ENCODE peak calls at places on chromosomes 1 and 21, in four cellular contexts. C is IMR-90, I is H9, N is neuronal stem cell. J is an unnamed sample.
A peak's percentile ranks its signal among the peaks of the same experiment; 100 is the strongest.

GRCh38 chr1:224340711-224341384 is 10.9 kb upstream of the NVL start:
- DNase-seq in I (peak; percentile 76), C (no peak), N (no peak), J (no peak)

GRCh38 chr1:51969038-51969705 is 21.3 kb downstream of the RAB3B start:
- DNase-seq in I (no peak), C (peak; percentile 98), N (no peak), J (peak; percentile 93)

GRCh38 chr1:207823880-207824566 is 72.2 kb downstream of the CD46 start:
- DNase-seq in I (peak; percentile 72), N (peak; percentile 42), C (peak; percentile 97), J (peak; percentile 98)

GRCh38 chr1:2314803-2315710 is 76.3 kb downstream of the MORN1 start:
- DNase-seq in N (peak; percentile 57), C (peak; percentile 39), I (peak; percentile 61), J (peak; percentile 72)

GRCh38 chr1:189616893-189617292 is 860.8 kb downstream of the BRINP3 start:
- DNase-seq in C (peak; percentile 37), I (no peak), N (no peak), J (no peak)

GRCh38 chr1:164772635-164773034 is 213.7 kb downstream of the PBX1 start:
- DNase-seq in C (peak; percentile 97), N (no peak), I (no peak), J (peak; percentile 94)

GRCh38 chr1:199780948-199781347 is 246.6 kb upstream of the NR5A2 start:
- DNase-seq in C (peak; percentile 70), I (no peak), N (no peak), J (peak; percentile 61)

GRCh38 chr1:11059990-11060948 is at the start of gene SRM:
- DNase-seq in N (peak; percentile 90), I (peak; percentile 91), C (peak; percentile 87), J (peak; percentile 87)

GRCh38 chr1:62682531-62682930 is 5.7 kb downstream of the DOCK7 start:
- DNase-seq in I (no peak), N (no peak), C (peak; percentile 43), J (no peak)

GRCh38 chr1:27726173-27726793 is 522 bp downstream of the FAM76A start:
- DNase-seq in C (peak; percentile 20), I (peak; percentile 72), N (no peak), J (peak; percentile 61)

GRCh38 chr1:195065437-195065836 is 1542.8 kb downstream of the KCNT2 start:
- DNase-seq in I (no peak), N (no peak), C (no peak), J (no peak)

GRCh38 chr1:184644771-184645170 is 109.9 kb downstream of the EDEM3 start:
- DNase-seq in I (no peak), C (no peak), N (no peak), J (no peak)

GRCh38 chr1:16318544-16318943 is 33.7 kb downstream of the FBXO42 start:
- DNase-seq in I (no peak), C (no peak), N (no peak), J (peak; percentile 64)

GRCh38 chr1:67191668-67192520 is 25.6 kb downstream of the IL23R start:
- DNase-seq in I (no peak), C (no peak), N (no peak), J (peak; percentile 3)

GRCh38 chr1:57633055-57633454 is 209.2 kb upstream of the DAB1 start:
- DNase-seq in C (no peak), N (no peak), I (peak; percentile 32), J (no peak)

GRCh38 chr1:14738235-14738634 is 139.8 kb downstream of the KAZN start:
- DNase-seq in C (no peak), N (no peak), I (no peak), J (no peak)

GRCh38 chr1:185960377-185961151 is 226.4 kb downstream of the HMCN1 start:
- DNase-seq in N (peak; percentile 20), C (peak; percentile 7), I (no peak), J (peak; percentile 63)

GRCh38 chr1:27624467-27625233 is 10.3 kb downstream of the FGR start:
- DNase-seq in N (no peak), I (no peak), C (no peak), J (no peak)

GRCh38 chr1:15573477-15573876 is 11.4 kb downstream of the AGMAT start:
- DNase-seq in N (no peak), C (peak; percentile 28), I (no peak), J (peak; percentile 12)

GRCh38 chr1:182080955-182081582 is 19.6 kb upstream of the ZNF648 start:
- DNase-seq in I (peak; percentile 49), C (peak; percentile 27), N (peak; percentile 38), J (peak; percentile 15)

GRCh38 chr1:220189750-220190347 is 82.4 kb downstream of the RAB3GAP2 start:
- DNase-seq in N (no peak), I (no peak), C (peak; percentile 37), J (peak; percentile 41)

GRCh38 chr21:37536616-37537278 is 170.2 kb downstream of the DYRK1A start:
- DNase-seq in N (no peak), I (no peak), C (no peak), J (no peak)

GRCh38 chr1:42165511-42166210 is 1.1 kb upstream of the GUCA2A start:
- DNase-seq in I (no peak), C (peak; percentile 31), N (no peak), J (peak; percentile 18)

DNA sequence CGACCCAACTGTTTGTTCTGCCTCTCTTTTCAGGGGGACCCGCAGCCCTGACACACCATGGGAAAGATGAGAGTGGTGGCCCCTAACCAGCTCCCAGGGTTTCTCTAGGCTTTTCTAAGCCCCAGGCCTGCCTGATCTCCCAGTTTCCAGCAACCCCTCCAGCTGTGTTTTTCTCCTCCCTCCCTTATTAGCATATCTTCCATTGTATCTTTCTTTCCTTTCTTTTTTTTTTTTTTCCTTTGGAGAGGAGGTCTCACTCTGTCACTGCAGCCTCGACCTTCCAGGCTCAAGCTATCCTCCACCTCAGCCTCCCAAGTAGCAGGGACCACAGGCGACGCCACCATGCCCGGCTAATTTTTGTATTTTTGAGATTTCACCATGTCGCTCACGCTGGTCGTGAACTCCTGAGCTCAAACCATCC is 1.8 kb upstream of the CERS2 start:
- DNase-seq in C (no peak), I (no peak), N (no peak), J (no peak)
- H2BK5ac ChIP-seq in C (no peak overlapping the region), I (no peak overlapping the region), N (no peak overlapping the region), J (no peak overlapping the region)

GRCh38 chr1:90989990-90990389 is 31.8 kb downstream of the ZNF644 start:
- DNase-seq in N (no peak), C (no peak), I (no peak), J (no peak)
- H2BK5ac ChIP-seq in N (no peak overlapping the region), C (no peak overlapping the region), I (no peak overlapping the region), J (no peak overlapping the region)

GRCh38 chr1:89708727-89709375 is 75.9 kb downstream of the LRRC8C start:
- DNase-seq in C (peak; percentile 28), I (no peak), N (no peak), J (no peak)
- H2BK5ac ChIP-seq in C (no peak overlapping the region), I (no peak overlapping the region), N (no peak overlapping the region), J (peak overlapping the region; percentile 68)

DNA sequence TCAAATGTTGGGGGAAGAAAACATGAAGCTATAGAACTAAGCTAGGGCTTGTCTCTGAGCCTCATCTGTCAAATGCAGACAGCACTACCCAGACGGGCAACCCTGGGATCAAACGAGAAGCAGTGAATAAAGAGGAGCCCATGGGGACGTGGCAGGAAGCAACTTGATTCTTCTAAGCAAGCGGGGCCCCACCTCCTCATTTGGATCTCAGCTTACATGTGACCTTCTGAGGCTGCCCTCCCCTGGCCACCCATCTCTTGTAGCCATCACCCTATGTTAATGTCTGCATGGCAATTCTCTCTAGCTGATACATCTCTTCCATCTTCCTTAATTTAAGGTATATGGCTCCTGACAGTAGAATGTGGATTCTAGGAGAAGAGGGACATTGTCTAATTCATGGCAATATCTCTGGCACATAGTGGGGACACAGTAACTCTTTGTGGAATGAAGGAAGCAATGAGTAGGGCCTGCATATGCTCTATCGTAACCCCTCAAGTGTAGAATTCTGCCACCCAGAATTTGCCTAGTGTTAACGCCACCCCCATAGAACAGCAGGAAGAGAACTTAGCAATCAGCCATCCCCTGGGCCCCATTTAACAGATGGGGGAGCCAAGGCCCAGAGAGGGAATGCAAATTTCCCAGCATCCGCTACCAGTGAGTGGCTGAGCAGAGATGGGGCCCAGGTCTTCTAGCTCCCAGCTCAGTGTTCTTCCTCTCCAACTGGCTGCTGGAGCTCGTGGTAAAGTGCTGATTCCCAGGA is 171.5 kb downstream of the IGSF21 start:
- DNase-seq in C (no peak), I (peak; percentile 68), N (no peak), J (no peak)
- H2BK5ac ChIP-seq in C (no peak overlapping the region), I (no peak overlapping the region), N (no peak overlapping the region), J (no peak overlapping the region)

GRCh38 chr1:183226361-183226760 is 40.3 kb downstream of the LAMC2 start:
- DNase-seq in C (no peak), I (no peak), N (no peak), J (no peak)

GRCh38 chr1:183228650-183229220 is 42.7 kb downstream of the LAMC2 start:
- DNase-seq in C (no peak), N (no peak), I (no peak), J (no peak)

GRCh38 chr1:183227963-183228649 is 42.0 kb downstream of the LAMC2 start:
- DNase-seq in I (peak; percentile 81), C (peak; percentile 41), N (peak; percentile 49), J (peak; percentile 55)

GRCh38 chr1:183227382-183227781 is 41.3 kb downstream of the LAMC2 start:
- DNase-seq in N (no peak), I (no peak), C (no peak), J (no peak)

GRCh38 chr1:183226963-183227362 is 40.9 kb downstream of the LAMC2 start:
- DNase-seq in I (no peak), N (no peak), C (no peak), J (no peak)
- H2BK5ac ChIP-seq in I (no peak overlapping the region), N (no peak overlapping the region), C (no peak overlapping the region), J (no peak overlapping the region)

GRCh38 chr1:3544050-3544977 is 67.0 kb downstream of the MEGF6 start:
- DNase-seq in C (no peak), I (no peak), N (no peak), J (no peak)
- H2BK5ac ChIP-seq in C (peak overlapping the region; percentile 89), I (no peak overlapping the region), N (no peak overlapping the region), J (peak overlapping the region; percentile 35)

DNA sequence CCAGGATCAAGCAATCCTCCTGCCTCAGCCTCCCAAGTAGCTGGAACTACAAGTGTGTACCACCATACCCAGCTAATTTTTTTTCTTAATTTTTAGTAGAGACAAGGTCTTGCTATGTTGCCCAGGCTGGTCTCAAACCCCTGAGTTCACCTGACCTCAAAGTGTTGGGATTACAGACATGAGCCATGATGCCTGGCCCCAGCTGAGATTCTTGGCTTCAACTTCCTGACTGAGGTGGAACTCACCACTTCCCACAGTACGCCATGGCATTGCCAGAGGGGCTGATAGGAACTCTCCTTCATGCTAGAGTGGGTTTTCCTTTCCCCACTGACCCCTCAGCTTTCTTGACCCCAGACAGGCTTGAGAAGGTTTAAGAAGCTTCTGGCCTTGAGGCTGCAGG is 251.0 kb upstream of the CSF3R start:
- DNase-seq in N (no peak), C (no peak), I (no peak), J (no peak)
- H2BK5ac ChIP-seq in N (no peak overlapping the region), C (no peak overlapping the region), I (no peak overlapping the region), J (no peak overlapping the region)

J was measured in mesenchymal stem cell.